ENCODE peak calls at places on chromosome X, in four cellular contexts. L is pons, K is skeletal muscle cell, S is cardiac muscle cell. N is an unnamed sample.

GRCh38 chrX:30888526-30889146 is 418 bp downstream of the TAB3 start:
- DNase-seq in L (peak; percentile 10), K (no peak), S (peak; percentile 51), N (peak; percentile 7)

GRCh38 chrX:4830880-4831557 is 1117.6 kb upstream of the PRKX start:
- DNase-seq in L (no peak), S (no peak), K (no peak), N (no peak)

GRCh38 chrX:152044383-152044782 is 69.9 kb upstream of the GABRE start:
- DNase-seq in K (no peak), S (no peak), L (no peak), N (no peak)

GRCh38 chrX:116198810-116199209 is 28.3 kb downstream of the AGTR2 start:
- DNase-seq in L (no peak), S (no peak), K (no peak), N (no peak)

GRCh38 chrX:70183091-70183490 is 5.8 kb downstream of the DGAT2L6 start:
- DNase-seq in K (no peak), S (no peak), L (no peak), N (no peak)

GRCh38 chrX:96407501-96407900 is 277.1 kb upstream of the DIAPH2 start:
- DNase-seq in S (no peak), L (peak; percentile 6), K (peak; percentile 43), N (no peak)

GRCh38 chrX:118348186-118348810 is 2.4 kb downstream of the WDR44 start:
- DNase-seq in K (no peak), L (no peak), S (no peak), N (no peak)

GRCh38 chrX:9746148-9746880 is 19.3 kb downstream of the GPR143 start:
- DNase-seq in K (peak; percentile 6), L (no peak), S (no peak), N (no peak)

GRCh38 chrX:110228453-110228852 is 89.4 kb downstream of the AMMECR1 start:
- DNase-seq in K (no peak), L (no peak), S (no peak), N (no peak)

GRCh38 chrX:130994671-130995070 is 63.5 kb upstream of the ARHGAP36 start:
- DNase-seq in K (no peak), S (peak; percentile 72), L (peak; percentile 2), N (peak; percentile 0)

N was measured in globus pallidus.